ENCODE peak calls at places on chromosomes 16 and 17, in four cellular contexts. F, M, E and S are unnamed samples.

GRCh38 chr17:10003705-10004104 is 98.6 kb upstream of the RCVRN start:
- DNase-seq in F (no peak), E (no peak), M (no peak), S (no peak)

GRCh38 chr17:1878419-1879121 is 48.8 kb downstream of the RPA1 start:
- DNase-seq in E (no peak), M (no peak), F (no peak), S (no peak)

GRCh38 chr16:31177136-31177535 is 2.8 kb upstream of the FUS start:
- DNase-seq in F (no peak), E (peak; percentile 59), M (peak; percentile 43), S (no peak)

GRCh38 chr17:44961921-44962350 is 6.2 kb downstream of the C1QL1 start:
- DNase-seq in F (peak; percentile 77), E (no peak), M (no peak), S (no peak)

GRCh38 chr17:19412984-19413383 is 2.0 kb downstream of the RNF112 start:
- DNase-seq in F (no peak), M (no peak), E (no peak), S (no peak)

GRCh38 chr17:28527859-28528258 is 21.7 kb downstream of the FOXN1 start:
- DNase-seq in M (no peak), E (no peak), F (no peak), S (no peak)

GRCh38 chr16:66947302-66948033 is 12.2 kb downstream of the CES2 start:
- DNase-seq in E (peak; percentile 82), M (peak; percentile 89), F (peak; percentile 86), S (peak; percentile 86)

GRCh38 chr16:55502801-55503366 is 6.0 kb upstream of the LPCAT2 start:
- DNase-seq in M (peak; percentile 92), E (peak; percentile 93), F (no peak), S (peak; percentile 29)

GRCh38 chr17:45733781-45734180 is 50.3 kb upstream of the CRHR1 start:
- DNase-seq in E (no peak), F (no peak), M (no peak), S (no peak)

GRCh38 chr17:42422412-42422957 is 571 bp downstream of the CAVIN1 start:
- DNase-seq in E (peak; percentile 32), F (peak; percentile 68), M (peak; percentile 62), S (peak; percentile 77)

GRCh38 chr17:49963277-49963625 is 5.7 kb upstream of the DLX4 start:
- DNase-seq in M (no peak), E (no peak), F (peak; percentile 25), S (no peak)

GRCh38 chr16:17138801-17139200 is 332.0 kb downstream of the XYLT1 start:
- DNase-seq in E (peak; percentile 7), F (peak; percentile 62), M (no peak), S (no peak)

GRCh38 chr17:2926019-2926650 is 129.9 kb downstream of the RAP1GAP2 start:
- DNase-seq in M (no peak), F (no peak), E (peak; percentile 57), S (peak; percentile 15)

GRCh38 chr16:64920211-64920610 is 201.7 kb downstream of the CDH11 start:
- DNase-seq in E (no peak), F (no peak), M (peak; percentile 37), S (no peak)

GRCh38 chr16:54931041-54931756 is 534 bp downstream of the IRX5 start:
- DNase-seq in M (peak; percentile 37), E (no peak), F (peak; percentile 52), S (no peak)

GRCh38 chr17:39757931-39758873 is 20.5 kb downstream of the GRB7 start:
- DNase-seq in E (no peak), F (no peak), M (no peak), S (no peak)

GRCh38 chr17:30196504-30196903 is 39.0 kb downstream of the SLC6A4 start:
- DNase-seq in F (no peak), M (no peak), E (no peak), S (no peak)

GRCh38 chr17:17350491-17351355 is 47.5 kb downstream of the NT5M start:
- DNase-seq in E (peak; percentile 54), M (peak; percentile 39), F (peak; percentile 72), S (no peak)

GRCh38 chr16:1258218-1258587 is 2.3 kb downstream of the TPSD1 start:
- DNase-seq in M (no peak), E (no peak), F (no peak), S (no peak)

GRCh38 chr16:5025171-5025632 is 8.5 kb downstream of the NAGPA start:
- DNase-seq in F (peak; percentile 75), M (no peak), E (no peak), S (no peak)

GRCh38 chr17:68461122-68461539 is 3.8 kb upstream of the WIPI1 start:
- DNase-seq in F (no peak), M (no peak), E (no peak), S (no peak)

GRCh38 chr17:83194761-83195329 is 115.4 kb downstream of the METRNL start:
- DNase-seq in E (no peak), M (no peak), F (no peak), S (no peak)

GRCh38 chr16:79677799-79678525 is 77.4 kb upstream of the MAF start:
- DNase-seq in E (no peak), M (peak; percentile 31), F (no peak), S (no peak)

GRCh38 chr17:74281799-74282198 is 7.8 kb downstream of the DNAI2 start:
- DNase-seq in F (no peak), M (no peak), E (no peak), S (no peak)
- H2AK5ac ChIP-seq in F (no peak overlapping the region), M (no peak overlapping the region), E (no peak overlapping the region), S (no peak overlapping the region)

DNA sequence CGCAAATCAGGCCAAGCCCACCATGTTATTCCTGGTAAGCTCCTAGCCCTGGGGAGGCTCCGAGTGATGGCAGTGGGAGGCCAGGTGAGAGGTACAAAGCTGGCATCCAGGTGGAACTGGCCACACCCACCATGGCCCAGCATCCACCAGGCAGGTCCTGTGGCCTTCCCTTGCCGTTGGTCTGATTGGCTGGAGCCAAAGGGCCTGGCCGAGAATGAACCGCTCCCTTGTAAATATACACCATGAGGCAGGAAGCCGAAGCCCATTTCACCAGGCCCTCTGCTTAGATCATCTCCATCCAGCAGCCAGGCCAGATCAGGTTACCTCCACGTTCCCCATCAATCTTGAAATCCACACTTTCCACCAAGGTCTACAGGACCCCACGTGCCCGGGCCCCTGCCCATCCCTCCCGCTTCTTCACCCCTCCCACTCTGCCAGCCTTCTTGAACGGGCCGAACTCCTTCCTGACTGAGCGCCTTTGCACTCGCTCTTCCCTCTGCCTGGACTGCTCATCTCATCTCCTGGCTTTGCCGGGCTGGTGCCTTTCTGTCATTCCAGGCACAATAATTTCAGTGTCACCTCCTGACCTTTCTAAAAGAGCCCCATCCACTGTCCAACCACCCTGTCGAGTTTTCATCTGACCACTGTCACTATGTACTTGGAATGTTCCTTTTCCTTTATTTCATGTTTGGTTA is 5.8 kb downstream of the SOCS1 start:
- DNase-seq in E (peak; percentile 78), F (peak; percentile 67), M (no peak), S (peak; percentile 18)
- H3K4me3 ChIP-seq in E (no peak overlapping the region), F (no peak overlapping the region), M (no peak overlapping the region), S (no peak overlapping the region)

GRCh38 chr17:82034371-82035011 is 3.0 kb downstream of the DCXR start:
- DNase-seq in E (no peak), F (peak; percentile 42), M (no peak), S (no peak)

GRCh38 chr17:82035488-82035887 is 2.0 kb downstream of the DCXR start:
- DNase-seq in M (no peak), F (no peak), E (no peak), S (no peak)

GRCh38 chr17:82037113-82037888 is at the start of gene DCXR:
- DNase-seq in F (peak; percentile 98), M (peak; percentile 97), E (peak; percentile 90), S (peak; percentile 96)

GRCh38 chr17:82036634-82037112 is 824 bp downstream of the DCXR start:
- DNase-seq in M (no peak), E (no peak), F (no peak), S (no peak)

GRCh38 chr17:82035956-82036633 is 1.4 kb downstream of the DCXR start:
- DNase-seq in M (no peak), F (no peak), E (no peak), S (no peak)
- H3K9ac ChIP-seq in M (peak overlapping the region; percentile 83), F (peak overlapping the region; percentile 89), E (peak overlapping the region; percentile 61), S (no peak overlapping the region)

GRCh38 chr17:11499881-11500280 is 98.4 kb upstream of the DNAH9 start:
- DNase-seq in F (no peak), M (no peak), E (no peak), S (no peak)

GRCh38 chr17:11506635-11507034 is 91.6 kb upstream of the DNAH9 start:
- DNase-seq in E (no peak), M (no peak), F (peak; percentile 84), S (peak; percentile 22)

DNA sequence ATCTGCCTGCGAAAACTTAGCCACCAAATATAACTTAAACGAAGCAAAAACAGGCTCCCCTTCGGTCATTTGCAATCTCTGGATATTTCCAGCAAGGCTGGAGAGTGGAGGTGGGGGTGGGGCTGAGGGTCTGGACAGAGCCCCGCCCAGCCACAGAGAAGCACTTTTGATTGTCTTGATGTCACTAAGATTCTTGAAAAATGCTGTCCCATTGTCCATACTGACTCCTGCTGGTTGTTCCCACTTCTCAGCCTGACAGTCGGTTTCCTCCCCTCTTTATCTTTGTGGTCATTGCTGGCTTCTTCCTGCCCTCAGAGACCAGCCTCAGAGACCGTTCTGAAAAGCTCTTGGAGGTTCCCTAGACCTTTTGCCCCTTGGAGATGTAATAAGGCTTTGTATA is 95.0 kb upstream of the DNAH9 start:
- DNase-seq in F (peak; percentile 47), M (no peak), E (no peak), S (no peak)
- H2AK5ac ChIP-seq in F (no peak overlapping the region), M (no peak overlapping the region), E (no peak overlapping the region), S (no peak overlapping the region)